ENCODE peak calls at places on chromosomes 7 and 10, in four cellular contexts. C is GM23248, M is upper lobe of right lung, S is AG04450. K is an unnamed sample.

GRCh38 chr10:1287493-1288480 is 231.6 kb downstream of the WDR37 start:
- DNase-seq in C (no peak), S (no peak), M (no peak), K (no peak)

GRCh38 chr10:120460776-120461175 is 3.7 kb downstream of the PLPP4 start:
- DNase-seq in M (no peak), S (no peak), C (peak; percentile 98), K (no peak)

GRCh38 chr7:133139350-133139749 is 57.5 kb upstream of the CHCHD3 start:
- DNase-seq in C (peak; percentile 43), M (no peak), S (peak; percentile 7), K (no peak)

GRCh38 chr7:38321515-38321944 is 48.1 kb upstream of the TARP start:
- DNase-seq in S (peak; percentile 36), M (no peak), C (peak; percentile 96), K (no peak)

GRCh38 chr7:12434012-12434642 is 30.5 kb upstream of the VWDE start:
- DNase-seq in M (no peak), S (no peak), C (peak; percentile 23), K (no peak)

GRCh38 chr7:114554781-114555537 is 140.3 kb downstream of the FOXP2 start:
- DNase-seq in S (no peak), C (peak; percentile 86), M (no peak), K (no peak)

GRCh38 chr7:148380581-148381419 is 209.8 kb upstream of the C7orf33 start:
- DNase-seq in M (no peak), S (no peak), C (no peak), K (no peak)

GRCh38 chr10:120984221-120984620 is 133.1 kb downstream of the WDR11 start:
- DNase-seq in M (no peak), S (no peak), C (no peak), K (no peak)

GRCh38 chr7:73830872-73831655 is at the start of gene CLDN4:
- DNase-seq in M (peak; percentile 92), S (no peak), C (no peak), K (no peak)

GRCh38 chr10:85916999-85917573 is 449.5 kb downstream of the GRID1 start:
- DNase-seq in C (no peak), M (no peak), S (no peak), K (no peak)

GRCh38 chr10:132906836-132907235 is 35.5 kb downstream of the CFAP46 start:
- DNase-seq in S (no peak), M (peak; percentile 50), C (no peak), K (no peak)

GRCh38 chr10:89332718-89333281 is 5.0 kb downstream of the IFIT3 start:
- DNase-seq in S (no peak), M (no peak), C (peak; percentile 34), K (no peak)
- H3K4me3 ChIP-seq in S (peak overlapping the region; percentile 42), M (peak overlapping the region; percentile 58), C (peak overlapping the region; percentile 79), K (peak overlapping the region; percentile 47)

GRCh38 chr10:4243169-4243568 is 458.2 kb upstream of the KLF6 start:
- DNase-seq in C (no peak), M (no peak), S (no peak), K (no peak)

GRCh38 chr10:4243651-4244050 is 458.6 kb upstream of the KLF6 start:
- DNase-seq in C (peak; percentile 98), M (no peak), S (peak; percentile 97), K (no peak)

GRCh38 chr10:4240641-4241197 is 455.7 kb upstream of the KLF6 start:
- DNase-seq in S (peak; percentile 68), M (no peak), C (peak; percentile 86), K (no peak)

GRCh38 chr10:4242561-4243035 is 457.6 kb upstream of the KLF6 start:
- DNase-seq in S (peak; percentile 71), M (no peak), C (peak; percentile 81), K (no peak)

DNA sequence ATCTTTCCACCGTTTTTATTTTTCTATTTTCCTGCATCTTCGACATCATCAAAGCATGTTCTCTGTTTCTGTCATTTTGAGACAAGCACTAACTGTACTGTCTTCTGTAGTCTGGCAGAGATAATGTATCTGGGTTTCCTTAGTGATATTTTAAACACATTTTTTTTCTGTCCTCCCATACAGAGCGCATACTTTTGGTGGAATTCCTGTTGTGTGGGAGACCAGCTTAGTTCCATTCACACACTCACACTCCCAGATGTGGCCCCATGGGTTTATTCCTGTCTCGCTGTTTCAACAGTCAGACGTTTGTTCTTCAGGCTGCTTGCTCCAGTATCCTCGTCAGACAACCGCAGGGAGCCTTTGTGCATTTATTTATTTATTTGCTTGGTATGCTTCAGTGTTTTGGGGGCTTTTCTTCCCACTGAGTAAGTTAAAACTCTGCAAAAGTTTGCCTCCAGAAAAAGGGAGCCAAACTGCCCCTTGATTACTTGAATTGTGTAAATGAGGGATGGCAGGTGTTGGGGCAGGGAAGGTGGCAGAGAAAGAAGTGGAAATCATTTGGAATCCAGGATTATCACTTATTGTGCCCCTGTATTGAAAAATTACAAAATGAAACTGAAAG is 456.8 kb upstream of the KLF6 start:
- DNase-seq in M (no peak), C (peak; percentile 96), S (peak; percentile 98), K (no peak)
- H3K4me3 ChIP-seq in M (peak overlapping the region; percentile 20), C (peak overlapping the region; percentile 74), S (peak overlapping the region; percentile 23), K (no peak overlapping the region)

DNA sequence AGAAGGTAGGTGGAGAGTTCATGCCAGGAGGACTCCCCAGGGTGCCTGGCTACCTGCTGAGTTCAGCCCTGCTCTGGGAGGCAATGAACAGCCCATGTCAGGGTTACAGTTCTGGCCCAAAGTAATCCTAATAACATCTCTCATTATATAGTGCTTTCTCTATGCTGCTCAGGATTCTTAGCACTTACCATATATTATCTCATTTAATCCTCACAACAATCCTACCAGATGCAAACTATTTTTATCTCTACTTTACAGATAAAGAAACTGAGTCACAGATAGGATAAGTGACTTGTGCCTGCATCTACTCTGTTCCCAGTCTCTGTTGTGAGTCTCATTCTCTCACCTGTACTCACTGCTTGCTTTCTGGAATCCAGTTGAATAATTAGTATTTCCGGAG is 105.1 kb upstream of the NFE2L3 start:
- DNase-seq in S (no peak), M (no peak), C (no peak), K (no peak)
- H3K4me3 ChIP-seq in S (no peak overlapping the region), M (no peak overlapping the region), C (no peak overlapping the region), K (no peak overlapping the region)

GRCh38 chr10:102869290-102870198 is at the start of gene AS3MT:
- DNase-seq in C (peak; percentile 53), M (peak; percentile 73), S (no peak), K (no peak)
- H3K4me3 ChIP-seq in C (peak within 1 kb of the TSS; percentile 68), M (peak within 1 kb of the TSS; percentile 49), S (peak within 1 kb of the TSS; percentile 59), K (no peak within 1 kb of the TSS)

GRCh38 chr7:27746978-27747377 is 7.0 kb downstream of the TAX1BP1 start:
- DNase-seq in M (no peak), S (no peak), C (peak; percentile 58), K (no peak)

GRCh38 chr7:27739914-27740448 is at the start of gene TAX1BP1:
- DNase-seq in S (peak; percentile 80), M (peak; percentile 98), C (peak; percentile 98), K (peak; percentile 95)

GRCh38 chr7:27747969-27748368 is 8.0 kb downstream of the TAX1BP1 start:
- DNase-seq in C (no peak), M (no peak), S (no peak), K (no peak)

GRCh38 chr7:27740449-27741086 is 606 bp downstream of the TAX1BP1 start:
- DNase-seq in M (peak; percentile 96), C (peak; percentile 89), S (peak; percentile 29), K (peak; percentile 86)

DNA sequence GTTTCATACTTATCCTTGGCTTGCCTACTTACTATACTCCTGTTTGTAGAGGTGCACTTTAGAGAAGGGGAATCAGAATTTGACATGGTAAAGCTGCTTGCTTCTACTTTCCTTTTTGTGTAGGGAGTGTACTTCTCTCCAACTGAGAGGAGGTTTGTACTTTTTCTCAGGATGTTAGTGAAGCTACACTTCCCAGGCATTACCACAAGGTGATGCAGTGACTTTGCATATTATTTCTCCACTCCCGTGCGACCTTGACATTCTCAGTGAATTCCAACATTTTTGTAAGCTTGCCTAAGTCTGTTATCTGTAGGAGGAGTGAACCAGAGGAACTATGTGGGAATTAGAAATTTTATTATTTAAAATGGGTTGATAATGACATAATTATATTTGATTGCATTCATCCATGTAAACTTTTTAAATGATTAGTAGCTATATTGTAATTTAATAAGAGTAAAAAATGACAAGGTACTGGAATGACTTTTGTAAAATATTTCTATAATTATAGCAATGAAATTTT is 5.2 kb downstream of the TAX1BP1 start:
- DNase-seq in S (peak; percentile 51), M (no peak), C (peak; percentile 86), K (no peak)
- H3K4me3 ChIP-seq in S (peak overlapping the region; percentile 21), M (no peak overlapping the region), C (peak overlapping the region; percentile 44), K (no peak overlapping the region)

GRCh38 chr7:19116121-19117080 is 1.0 kb downstream of the TWIST1 start:
- DNase-seq in S (no peak), M (peak; percentile 64), C (peak; percentile 64), K (no peak)

GRCh38 chr7:19112290-19113000 is 5.0 kb downstream of the TWIST1 start:
- DNase-seq in M (no peak), C (peak; percentile 74), S (no peak), K (no peak)

GRCh38 chr7:19113855-19114590 is 3.4 kb downstream of the TWIST1 start:
- DNase-seq in S (no peak), M (no peak), C (peak; percentile 81), K (no peak)

GRCh38 chr7:19113001-19113349 is 4.5 kb downstream of the TWIST1 start:
- DNase-seq in M (no peak), S (no peak), C (no peak), K (no peak)

GRCh38 chr7:19114591-19114855 is 2.9 kb downstream of the TWIST1 start:
- DNase-seq in C (peak; percentile 72), S (no peak), M (no peak), K (no peak)
- H3K4me3 ChIP-seq in C (peak overlapping the region; percentile 88), S (peak overlapping the region; percentile 94), M (no peak overlapping the region), K (no peak overlapping the region)

DNA sequence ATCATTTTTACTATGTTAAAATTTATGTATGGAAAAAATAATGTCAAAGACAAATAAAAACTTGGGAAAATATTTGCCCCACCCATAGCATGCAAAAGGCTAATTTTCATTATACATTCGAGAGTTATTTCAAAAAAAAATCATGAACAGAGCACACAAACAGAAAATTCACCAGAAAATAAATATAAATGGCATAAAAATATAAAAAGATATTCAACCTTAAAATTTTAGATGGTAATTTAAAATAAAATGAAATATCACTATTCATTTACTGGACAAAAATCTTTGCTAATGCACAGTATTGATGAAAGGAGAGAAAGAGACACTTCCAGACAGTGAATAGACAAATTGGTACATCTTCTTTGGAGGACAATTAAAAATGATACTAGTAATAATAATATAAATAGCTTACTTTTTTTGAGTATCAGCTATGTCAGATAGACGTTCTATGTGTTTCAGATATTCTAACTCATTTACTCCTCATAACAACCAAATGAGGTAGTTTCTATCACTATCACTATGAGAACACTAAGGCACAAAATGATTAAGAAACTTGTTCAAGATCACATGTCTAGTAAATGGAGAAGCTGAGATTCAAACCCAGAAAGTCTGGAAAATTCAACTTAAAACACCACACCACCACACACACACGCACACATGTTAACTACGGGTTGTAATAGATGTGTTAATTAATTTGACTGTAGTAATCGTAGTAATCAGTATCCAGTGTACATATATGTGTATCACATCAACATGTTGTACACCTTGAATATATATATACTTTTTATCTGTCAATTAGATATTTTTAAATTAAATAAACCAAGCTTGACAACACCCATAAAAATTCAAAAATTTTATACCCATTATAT is 63.0 kb downstream of the CCDC71L start:
- DNase-seq in M (no peak), S (no peak), C (no peak), K (no peak)
- H3K4me3 ChIP-seq in M (peak overlapping the region; percentile 39), S (no peak overlapping the region), C (peak overlapping the region; percentile 70), K (no peak overlapping the region)